ENCODE peak calls at places on chromosomes 5 and 9, in six cellular contexts. One of them, this sample, is unnamed.

GRCh38 chr5:69024241-69024651 is 69.6 kb upstream of the SLC30A5 start:
- DNase-seq in H7: peak
- DNase-seq in bronchial epithelial cell: peak
- DNase-seq in GM06990: no peak
- DNase-seq in HFFc6: peak
- DNase-seq in endodermal cell: peak
- DNase-seq in this sample: peak

GRCh38 chr5:175743676-175744210 is 85.9 kb downstream of the HRH2 start:
- DNase-seq in endodermal cell: peak
- DNase-seq in bronchial epithelial cell: no peak
- DNase-seq in GM06990: no peak
- DNase-seq in HFFc6: no peak
- DNase-seq in H7: peak
- DNase-seq in this sample: no peak

GRCh38 chr9:100285080-100285479 is 67.7 kb downstream of the TEX10 start:
- DNase-seq in GM06990: no peak
- DNase-seq in H7: no peak
- DNase-seq in HFFc6: no peak
- DNase-seq in endodermal cell: no peak
- DNase-seq in bronchial epithelial cell: no peak
- DNase-seq in this sample: no peak

GRCh38 chr9:104276709-104277245 is 182.7 kb downstream of the SMC2 start:
- DNase-seq in endodermal cell: no peak
- DNase-seq in H7: no peak
- DNase-seq in GM06990: no peak
- DNase-seq in bronchial epithelial cell: peak
- DNase-seq in HFFc6: peak
- DNase-seq in this sample: no peak

GRCh38 chr9:121604242-121604641 is 47.2 kb upstream of the DAB2IP start:
- DNase-seq in H7: no peak
- DNase-seq in bronchial epithelial cell: no peak
- DNase-seq in endodermal cell: peak
- DNase-seq in HFFc6: no peak
- DNase-seq in GM06990: no peak
- DNase-seq in this sample: no peak

GRCh38 chr9:121736147-121736721 is 84.8 kb downstream of the DAB2IP start:
- DNase-seq in GM06990: no peak
- DNase-seq in endodermal cell: peak
- DNase-seq in H7: peak
- DNase-seq in bronchial epithelial cell: no peak
- DNase-seq in HFFc6: no peak
- DNase-seq in this sample: peak

GRCh38 chr5:139689631-139690384 is 41.7 kb downstream of the CXXC5 start:
- DNase-seq in HFFc6: peak
- DNase-seq in bronchial epithelial cell: no peak
- DNase-seq in GM06990: no peak
- DNase-seq in endodermal cell: peak
- DNase-seq in H7: peak
- DNase-seq in this sample: peak

GRCh38 chr5:11449217-11449616 is 455.0 kb downstream of the CTNND2 start:
- DNase-seq in bronchial epithelial cell: no peak
- DNase-seq in endodermal cell: no peak
- DNase-seq in GM06990: no peak
- DNase-seq in HFFc6: no peak
- DNase-seq in H7: no peak
- DNase-seq in this sample: no peak

GRCh38 chr9:21684831-21685362 is 117.5 kb upstream of the MTAP start:
- DNase-seq in GM06990: no peak
- DNase-seq in H7: no peak
- DNase-seq in endodermal cell: no peak
- DNase-seq in bronchial epithelial cell: peak
- DNase-seq in HFFc6: peak
- DNase-seq in this sample: no peak

GRCh38 chr5:124907098-124907644 is 160.7 kb upstream of the ZNF608 start:
- DNase-seq in H7: no peak
- DNase-seq in HFFc6: no peak
- DNase-seq in bronchial epithelial cell: no peak
- DNase-seq in endodermal cell: no peak
- DNase-seq in GM06990: no peak
- DNase-seq in this sample: no peak

GRCh38 chr5:75622564-75622963 is 11.3 kb downstream of the ANKDD1B start:
- DNase-seq in GM06990: no peak
- DNase-seq in bronchial epithelial cell: peak
- DNase-seq in endodermal cell: no peak
- DNase-seq in HFFc6: no peak
- DNase-seq in H7: no peak
- DNase-seq in this sample: no peak

GRCh38 chr5:154202379-154203260 is 12.1 kb downstream of the GALNT10 start:
- DNase-seq in H7: peak
- DNase-seq in HFFc6: no peak
- DNase-seq in GM06990: peak
- DNase-seq in endodermal cell: peak
- DNase-seq in bronchial epithelial cell: no peak
- DNase-seq in this sample: peak